ENCODE peak calls at places on chromosomes 6 and 20, in nine cellular contexts. K, X, T, L, C, S, A, R and N are unnamed samples.

GRCh38 chr6:46637145-46637544 is 15.5 kb downstream of the CYP39A1 start:
- DNase-seq in R (no peak), X (no peak), L (no peak), C (peak), T (peak), S (no peak), A (peak), K (peak), N (no peak)

GRCh38 chr20:2585811-2586210 is 49.4 kb downstream of the TMC2 start:
- DNase-seq in A (no peak), R (peak), S (no peak), C (peak), K (peak), T (peak), L (no peak), X (no peak), N (peak)

GRCh38 chr6:78995946-78996345 is 82.1 kb downstream of the PHIP start:
- DNase-seq in K (peak), X (no peak), T (peak), R (no peak), L (no peak), A (no peak), S (no peak), C (peak), N (no peak)

GRCh38 chr20:20204326-20204725 is 152.0 kb downstream of the CFAP61 start:
- DNase-seq in L (no peak), R (no peak), K (no peak), X (no peak), C (no peak), A (no peak), T (no peak), S (no peak), N (no peak)

GRCh38 chr6:32073066-32073465 is 34.9 kb downstream of the CYP21A2 start:
- DNase-seq in L (no peak), R (no peak), S (peak), K (no peak), X (no peak), C (no peak), T (no peak), A (no peak), N (no peak)

GRCh38 chr20:19520261-19520660 is 237.8 kb upstream of the RIN2 start:
- DNase-seq in A (no peak), R (no peak), S (no peak), K (no peak), C (no peak), T (no peak), L (no peak), X (no peak), N (no peak)

GRCh38 chr6:163485388-163485851 is 70.9 kb downstream of the QKI start:
- DNase-seq in X (no peak), R (no peak), A (no peak), T (peak), K (peak), S (no peak), L (no peak), C (peak), N (no peak)

GRCh38 chr6:220736-221475 is 71.4 kb upstream of the DUSP22 start:
- DNase-seq in T (peak), A (no peak), S (no peak), K (peak), C (peak), X (no peak), R (no peak), L (no peak), N (no peak)

GRCh38 chr20:19823971-19824370 is 65.9 kb downstream of the RIN2 start:
- DNase-seq in X (no peak), T (no peak), R (no peak), L (no peak), K (no peak), C (no peak), S (no peak), A (no peak), N (no peak)

GRCh38 chr6:130065616-130066015 is 47.2 kb downstream of the L3MBTL3 start:
- DNase-seq in S (no peak), R (no peak), K (no peak), X (no peak), C (peak), A (no peak), T (no peak), L (no peak), N (no peak)

GRCh38 chr6:3382399-3383279 is 74.2 kb downstream of the SLC22A23 start:
- DNase-seq in S (no peak), R (no peak), L (no peak), A (peak), K (peak), C (peak), T (peak), X (peak), N (no peak)

GRCh38 chr6:75098709-75099108 is 107.1 kb downstream of the COL12A1 start:
- DNase-seq in C (peak), L (peak), R (no peak), S (peak), A (peak), X (peak), T (peak), K (peak), N (peak)

GRCh38 chr6:123263981-123264380 is 267.9 kb downstream of the CLVS2 start:
- DNase-seq in K (no peak), L (no peak), A (peak), T (no peak), C (no peak), R (no peak), X (no peak), S (no peak), N (no peak)

GRCh38 chr6:11732036-11732545 is 46.5 kb downstream of the ADTRP start:
- DNase-seq in X (peak), T (peak), C (peak), A (no peak), K (peak), R (no peak), S (peak), L (peak), N (no peak)

GRCh38 chr6:111870751-111871064 is 2.5 kb downstream of the FYN start:
- DNase-seq in C (no peak), R (no peak), T (no peak), S (no peak), K (no peak), A (no peak), L (no peak), X (no peak), N (no peak)

DNA sequence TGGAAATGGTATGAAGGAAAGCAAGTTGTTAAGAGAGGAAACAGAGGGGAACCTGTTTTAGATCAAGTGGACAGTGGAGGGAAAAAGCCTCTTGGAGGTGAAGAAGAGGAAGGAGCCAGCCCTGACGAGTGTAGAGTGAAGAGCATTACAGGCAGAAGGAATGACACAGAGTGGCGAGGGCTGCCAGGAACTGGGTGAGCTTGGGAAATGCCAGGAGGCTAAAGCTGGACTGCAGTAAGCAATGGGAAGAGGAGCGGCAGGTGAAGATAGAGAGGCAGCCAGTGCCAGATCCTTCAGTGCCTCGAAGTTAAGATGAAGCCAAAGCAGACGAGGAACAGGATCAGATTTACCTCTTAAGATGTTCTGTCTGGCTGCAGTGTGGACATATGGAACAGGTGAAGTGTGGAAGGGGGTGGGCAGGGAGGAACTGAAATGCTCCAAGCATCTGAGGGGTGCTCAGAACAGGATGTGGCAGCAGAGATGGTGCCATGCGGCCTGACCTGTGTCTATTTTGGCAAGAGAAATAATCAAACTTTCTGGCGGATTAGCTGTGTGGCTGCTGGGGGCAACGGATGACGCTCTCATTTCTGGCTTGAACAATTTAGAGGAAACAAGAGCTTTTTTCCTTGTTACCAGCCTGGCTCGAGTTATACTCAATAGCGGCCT is 748.4 kb downstream of the PTPRT start:
- DNase-seq in R (no peak), C (no peak), X (no peak), K (no peak), A (no peak), T (no peak), S (peak), L (no peak), N (no peak)
- H3K4me3 ChIP-seq in R (no peak), C (no peak), X (no peak), K (no peak), A (no peak), T (no peak), S (no peak), L (no peak), N (no peak)

GRCh38 chr6:97586344-97586743 is 303.3 kb upstream of the MMS22L start:
- DNase-seq in C (peak), S (no peak), L (no peak), R (no peak), X (no peak), T (peak), K (peak), A (no peak), N (peak)
- TF ChIP-seq CTCF in C (peak), S (peak), L (peak), R (no peak), X (no peak), T (no peak), K (no peak), A (no peak), N (peak)

DNA sequence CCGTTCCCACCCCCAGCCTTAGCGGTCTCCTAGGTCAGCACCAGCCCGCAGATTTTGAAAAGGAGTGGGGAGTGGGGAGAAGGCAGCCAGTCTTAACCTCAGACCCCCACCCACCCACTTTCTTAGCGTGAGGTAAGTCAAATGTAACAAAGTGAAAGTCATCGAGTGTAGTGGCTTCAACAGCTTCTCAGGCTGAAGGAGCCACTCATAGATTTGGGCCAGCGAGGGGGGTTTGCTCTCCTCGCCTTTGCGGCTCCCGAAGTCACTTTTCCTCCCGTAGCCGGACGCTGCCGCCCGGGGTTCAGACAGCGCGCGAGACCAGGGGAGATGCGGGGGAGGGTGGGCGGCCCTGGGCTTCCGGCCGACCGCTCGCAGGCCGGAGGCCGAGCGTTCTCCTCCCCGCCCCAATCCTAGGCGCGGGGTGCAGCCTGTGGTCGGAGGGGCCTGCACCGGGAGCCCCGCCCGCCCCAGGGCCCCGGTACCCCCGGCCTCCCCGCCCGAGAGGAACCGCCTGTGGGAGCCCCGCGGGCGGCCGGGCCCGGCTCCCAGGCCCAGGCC is 3.4 kb downstream of the NKX2-2 start:
- DNase-seq in X (no peak), T (no peak), S (no peak), R (peak), K (no peak), A (no peak), L (no peak), C (no peak), N (no peak)
- H3K4me3 ChIP-seq in X (peak), T (peak), S (peak), R (peak), K (peak), A (no peak), L (peak), C (peak), N (peak)

DNA sequence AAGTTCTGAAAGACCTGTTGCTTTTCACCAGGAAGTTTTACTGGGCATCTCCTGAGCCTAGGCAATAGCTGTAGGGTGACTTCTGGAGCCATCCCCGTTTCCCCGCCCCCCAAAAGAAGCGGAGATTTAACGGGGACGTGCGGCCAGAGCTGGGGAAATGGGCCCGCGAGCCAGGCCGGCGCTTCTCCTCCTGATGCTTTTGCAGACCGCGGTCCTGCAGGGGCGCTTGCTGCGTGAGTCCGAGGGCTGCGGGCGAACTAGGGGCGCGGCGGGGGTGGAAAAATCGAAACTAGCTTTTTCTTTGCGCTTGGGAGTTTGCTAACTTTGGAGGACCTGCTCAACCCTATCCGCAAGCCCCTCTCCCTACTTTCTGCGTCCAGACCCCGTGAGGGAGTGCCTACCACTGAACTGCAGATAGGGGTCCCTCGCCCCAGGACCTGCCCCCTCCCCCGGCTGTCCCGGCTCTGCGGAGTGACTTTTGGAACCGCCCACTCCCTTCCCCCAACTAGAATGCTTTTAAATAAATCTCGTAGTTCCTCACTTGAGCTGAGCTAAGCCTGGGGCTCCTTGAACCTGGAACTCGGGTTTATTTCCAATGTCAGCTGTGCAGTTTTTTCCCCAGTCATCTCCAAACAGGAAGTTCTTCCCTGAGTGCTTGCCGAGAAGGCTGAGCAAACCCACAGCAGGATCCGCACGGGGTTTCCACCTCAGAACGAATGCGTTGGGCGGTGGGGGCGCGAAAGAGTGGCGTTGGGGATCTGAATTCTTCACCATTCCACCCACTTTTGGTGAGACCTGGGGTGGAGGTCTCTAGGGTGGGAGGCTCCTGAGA is at the start of gene HFE:
- DNase-seq in R (peak), L (peak), X (peak), K (peak), A (peak), S (peak), C (peak), T (peak), N (no peak)
- TF ChIP-seq CTCF in R (no peak), L (peak), X (no peak), K (peak), A (no peak), S (no peak), C (no peak), T (no peak), N (no peak)

GRCh38 chr6:33299237-33299944 is 649 bp upstream of the RGL2 start:
- DNase-seq in T (peak), L (peak), A (peak), C (peak), S (peak), R (peak), X (peak), K (peak), N (no peak)

GRCh38 chr6:33297956-33298772 is 578 bp downstream of the RGL2 start:
- DNase-seq in K (peak), X (peak), R (peak), L (no peak), C (peak), T (peak), S (peak), A (peak), N (no peak)

GRCh38 chr6:33297406-33297955 is 1.3 kb downstream of the RGL2 start:
- DNase-seq in A (peak), K (no peak), T (no peak), X (peak), S (peak), C (no peak), L (no peak), R (peak), N (no peak)

GRCh38 chr6:33296797-33297405 is 1.8 kb downstream of the RGL2 start:
- DNase-seq in C (no peak), R (no peak), K (no peak), L (no peak), T (no peak), A (peak), S (no peak), X (no peak), N (no peak)

DNA sequence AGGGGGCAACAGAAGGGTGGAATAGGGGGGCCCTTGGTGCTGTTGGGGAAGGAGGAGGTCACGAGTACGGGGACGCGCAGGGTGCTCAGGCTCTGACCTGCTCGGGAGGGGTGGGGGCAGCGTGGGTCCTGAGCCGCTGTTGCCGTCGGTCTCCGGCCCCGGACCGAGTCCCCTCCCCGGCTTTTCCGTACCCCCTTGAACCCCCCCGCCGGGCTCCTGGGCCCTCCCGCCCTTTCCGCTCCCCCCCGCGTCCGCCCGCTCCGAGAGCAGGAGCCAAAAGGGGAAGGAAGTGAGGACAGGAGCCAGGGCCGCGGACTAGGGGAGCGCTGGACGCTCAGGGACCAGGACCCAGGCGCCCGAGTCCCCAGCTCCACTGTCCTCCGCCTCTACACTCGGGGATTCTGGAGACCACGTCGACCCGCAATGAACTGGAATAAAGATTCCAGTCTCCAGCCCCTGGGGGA is at the start of gene RGL2:
- DNase-seq in T (no peak), K (peak), R (no peak), S (peak), L (peak), X (peak), C (peak), A (peak), N (no peak)
- H3K4me3 ChIP-seq in T (peak), K (peak), R (peak), S (peak), L (peak), X (peak), C (peak), A (peak), N (peak)

GRCh38 chr6:25042599-25042936 is 106.8 kb upstream of the RIPOR2 start:
- DNase-seq in R (no peak), L (no peak), A (no peak), T (no peak), X (peak), C (no peak), K (no peak), S (no peak), N (no peak)
- TF ChIP-seq CTCF in R (peak), L (no peak), A (no peak), T (no peak), X (no peak), C (no peak), K (no peak), S (no peak), N (no peak)

DNA sequence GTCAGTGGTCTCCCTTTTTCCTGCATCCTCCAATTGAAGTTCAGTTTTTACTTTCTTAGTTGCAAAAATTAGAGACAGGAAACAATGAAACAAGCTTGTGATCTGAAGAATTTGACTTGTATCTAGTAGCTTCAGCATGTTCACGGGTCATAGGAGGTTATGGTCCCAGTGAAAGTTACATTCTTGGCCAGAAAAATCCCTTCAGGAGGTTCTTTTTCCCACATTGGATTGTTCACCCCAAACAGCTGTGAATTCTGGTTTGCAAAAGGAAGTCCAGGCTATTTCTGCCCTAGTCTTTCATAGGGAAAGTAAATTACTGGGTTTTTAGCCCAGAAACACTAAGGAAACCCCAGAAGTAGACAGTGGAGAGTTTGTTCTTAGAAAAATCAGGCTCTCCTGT is 8.1 kb downstream of the ANKS1A start:
- DNase-seq in R (no peak), L (no peak), K (no peak), X (no peak), C (no peak), A (no peak), T (no peak), S (no peak), N (no peak)
- H3K4me3 ChIP-seq in R (no peak), L (no peak), K (no peak), X (no peak), C (no peak), A (no peak), T (no peak), S (no peak), N (no peak)